ENCODE peak calls at places on chromosomes 4 and X, in ten cellular contexts. C is A549, M is EH, O is psoas muscle, V is AG04449, Y is NAMALWA, D is fibroblast of lung, R is ecto neural progenitor cell, P is NCI-H2029, J is ACHN. F is an unnamed sample.

GRCh38 chrX:94524867-94525266 is 850.9 kb downstream of the FAM133A start:
- DNase-seq in C (no peak), M (no peak), O (peak; percentile 21), V (no peak), Y (peak; percentile 7), D (no peak), R (no peak), P (no peak), J (peak; percentile 0), F (no peak)

GRCh38 chr4:2009651-2010233 is 968 bp upstream of the NELFA start:
- DNase-seq in C (peak; percentile 83), M (peak; percentile 57), O (peak; percentile 85), V (no peak), Y (peak; percentile 40), D (peak; percentile 53), R (peak; percentile 63), P (peak; percentile 58), J (peak; percentile 83), F (peak; percentile 47)

GRCh38 chrX:7068939-7069367 is 78.6 kb upstream of the STS start:
- DNase-seq in C (no peak), M (peak; percentile 64), O (no peak), V (no peak), Y (peak; percentile 31), D (no peak), R (peak; percentile 54), P (no peak), J (no peak), F (no peak)

GRCh38 chr4:145887241-145887964 is 51.2 kb downstream of the ZNF827 start:
- DNase-seq in C (no peak), M (peak; percentile 78), O (no peak), V (peak; percentile 28), Y (no peak), D (peak; percentile 81), R (no peak), P (no peak), J (no peak), F (no peak)

GRCh38 chr4:181143241-181143854 is 1099.9 kb upstream of the TENM3 start:
- DNase-seq in C (peak; percentile 10), M (peak; percentile 71), O (peak; percentile 84), V (peak; percentile 4), Y (peak; percentile 83), D (peak; percentile 82), R (peak; percentile 80), P (peak; percentile 45), J (peak; percentile 63), F (peak; percentile 26)

GRCh38 chrX:112800901-112801775 is 39.5 kb downstream of the AMOT start:
- DNase-seq in C (no peak), M (no peak), O (no peak), V (no peak), Y (no peak), D (no peak), R (peak; percentile 58), P (no peak), J (no peak), F (no peak)

GRCh38 chrX:44529315-44529714 is 13.3 kb downstream of the FUNDC1 start:
- DNase-seq in C (no peak), M (no peak), O (no peak), V (no peak), Y (no peak), D (no peak), R (no peak), P (no peak), J (no peak), F (no peak)

GRCh38 chrX:8748855-8749254 is 16.9 kb upstream of the ANOS1 start:
- DNase-seq in C (peak; percentile 43), M (peak; percentile 41), O (no peak), V (no peak), Y (peak; percentile 32), D (peak; percentile 54), R (no peak), P (no peak), J (peak; percentile 39), F (no peak)

GRCh38 chr4:88792821-88793220 is 95.2 kb upstream of the NAP1L5 start:
- DNase-seq in C (no peak), M (no peak), O (no peak), V (no peak), Y (no peak), D (no peak), R (no peak), P (no peak), J (peak; percentile 23), F (no peak)

GRCh38 chr4:29467044-29467717 is 1253.0 kb upstream of the PCDH7 start:
- DNase-seq in C (no peak), M (peak; percentile 5), O (no peak), V (no peak), Y (no peak), D (no peak), R (no peak), P (no peak), J (no peak), F (no peak)

GRCh38 chr4:76857010-76857409 is 40.9 kb downstream of the SOWAHB start:
- DNase-seq in C (no peak), M (no peak), O (no peak), V (no peak), Y (no peak), D (no peak), R (no peak), P (no peak), J (no peak), F (no peak)

GRCh38 chr4:17680985-17681920 is 66.8 kb downstream of the MED28 start:
- DNase-seq in C (no peak), M (no peak), O (no peak), V (no peak), Y (no peak), D (no peak), R (no peak), P (no peak), J (no peak), F (no peak)

GRCh38 chr4:3464911-3465697 is 2.0 kb downstream of the DOK7 start:
- DNase-seq in C (no peak), M (no peak), O (peak; percentile 62), V (no peak), Y (no peak), D (no peak), R (no peak), P (no peak), J (no peak), F (no peak)

GRCh38 chr4:157045507-157046127 is 30.3 kb upstream of the GLRB start:
- DNase-seq in C (peak; percentile 22), M (peak; percentile 81), O (no peak), V (peak; percentile 17), Y (peak; percentile 51), D (peak; percentile 84), R (no peak), P (peak; percentile 12), J (peak; percentile 76), F (peak; percentile 46)